ENCODE peak calls at places on chromosome 1, in ten cellular contexts. C, Y, L, P, H, K, B, F, G and Z are unnamed samples.

GRCh38 chr1:51235611-51236547 is at the start of gene RNF11:
- DNase-seq in K (no peak), H (peak; percentile 90), F (peak; percentile 93), G (peak; percentile 81), B (peak; percentile 74), C (peak; percentile 94), P (peak; percentile 87), Y (peak; percentile 97), L (peak; percentile 97), Z (peak; percentile 95)

GRCh38 chr1:160342520-160342919 is 530 bp downstream of the COPA start:
- DNase-seq in B (no peak), F (no peak), P (no peak), G (no peak), C (peak; percentile 40), H (peak; percentile 33), L (no peak), K (no peak), Y (no peak), Z (no peak)

GRCh38 chr1:232678185-232678886 is 48.4 kb upstream of the SIPA1L2 start:
- DNase-seq in Y (no peak), C (no peak), K (no peak), H (no peak), F (no peak), G (no peak), L (no peak), P (no peak), B (no peak), Z (peak; percentile 67)

GRCh38 chr1:150152182-150152536 is 2.4 kb downstream of the PLEKHO1 start:
- DNase-seq in B (no peak), F (no peak), L (peak; percentile 15), C (no peak), Y (no peak), G (no peak), H (no peak), K (no peak), P (no peak), Z (no peak)

GRCh38 chr1:42456754-42457089 is 379 bp downstream of the PPCS start:
- DNase-seq in F (no peak), L (peak; percentile 86), K (peak; percentile 22), G (no peak), C (no peak), Y (no peak), P (peak; percentile 49), H (peak; percentile 47), B (no peak), Z (peak; percentile 73)

GRCh38 chr1:217528271-217528670 is 102.6 kb downstream of the GPATCH2 start:
- DNase-seq in B (no peak), L (no peak), G (no peak), F (no peak), P (no peak), H (no peak), K (peak; percentile 15), C (no peak), Y (no peak), Z (no peak)

GRCh38 chr1:153291514-153291913 is 21.2 kb downstream of the PGLYRP3 start:
- DNase-seq in G (no peak), L (no peak), Y (no peak), F (peak; percentile 46), H (no peak), C (no peak), P (no peak), B (no peak), K (no peak), Z (no peak)

GRCh38 chr1:2311184-2312032 is 79.9 kb downstream of the MORN1 start:
- DNase-seq in K (no peak), H (no peak), B (no peak), F (peak; percentile 48), L (no peak), P (peak; percentile 60), C (peak; percentile 75), Y (no peak), G (no peak), Z (peak; percentile 70)

GRCh38 chr1:29478879-29479278 is 242.6 kb downstream of the PTPRU start:
- DNase-seq in B (no peak), K (no peak), L (peak; percentile 7), G (no peak), C (no peak), F (no peak), Y (no peak), H (no peak), P (no peak), Z (no peak)